ENCODE peak calls at places on chromosome 15, in six cellular contexts. One of them, this sample, is unnamed.

GRCh38 chr15:65805019-65805738 is 13.1 kb upstream of the DENND4A start:
- ATAC-seq in stimulated activated naive CD8-positive, alpha-beta T cell treated with anti-CD3 and anti-CD28 coated beads, Interleukin-15, amount 100 ng/mL, for 72 hours: peak; percentile 82
- ATAC-seq in RWPE2: no peak
- ATAC-seq in Panc1: no peak
- ATAC-seq in stimulated activated effector memory CD8-positive, alpha-beta T cell treated with anti-CD3 and anti-CD28 coated beads, Interleukin-12 subunit alpha, Interleukin-12 subunit beta, amount 100 ng/mL, for 72 hours: peak; percentile 86
- ATAC-seq in left cardiac atrium: no peak
- ATAC-seq in this sample: no peak

GRCh38 chr15:92914103-92914499 is 14.0 kb downstream of the CHD2 start:
- ATAC-seq in left cardiac atrium: no peak
- ATAC-seq in Panc1: no peak
- ATAC-seq in RWPE2: peak; percentile 2
- ATAC-seq in stimulated activated naive CD8-positive, alpha-beta T cell treated with anti-CD3 and anti-CD28 coated beads, Interleukin-15, amount 100 ng/mL, for 72 hours: no peak
- ATAC-seq in stimulated activated effector memory CD8-positive, alpha-beta T cell treated with anti-CD3 and anti-CD28 coated beads, Interleukin-12 subunit alpha, Interleukin-12 subunit beta, amount 100 ng/mL, for 72 hours: no peak
- ATAC-seq in this sample: no peak

GRCh38 chr15:75791337-75791713 is 51.9 kb upstream of the UBE2Q2 start:
- ATAC-seq in RWPE2: no peak
- ATAC-seq in Panc1: no peak
- ATAC-seq in stimulated activated naive CD8-positive, alpha-beta T cell treated with anti-CD3 and anti-CD28 coated beads, Interleukin-15, amount 100 ng/mL, for 72 hours: no peak
- ATAC-seq in stimulated activated effector memory CD8-positive, alpha-beta T cell treated with anti-CD3 and anti-CD28 coated beads, Interleukin-12 subunit alpha, Interleukin-12 subunit beta, amount 100 ng/mL, for 72 hours: no peak
- ATAC-seq in left cardiac atrium: no peak
- ATAC-seq in this sample: no peak

GRCh38 chr15:41011055-41011815 is 58.0 kb downstream of the CHAC1 start:
- ATAC-seq in Panc1: no peak
- ATAC-seq in left cardiac atrium: no peak
- ATAC-seq in stimulated activated naive CD8-positive, alpha-beta T cell treated with anti-CD3 and anti-CD28 coated beads, Interleukin-15, amount 100 ng/mL, for 72 hours: no peak
- ATAC-seq in RWPE2: no peak
- ATAC-seq in stimulated activated effector memory CD8-positive, alpha-beta T cell treated with anti-CD3 and anti-CD28 coated beads, Interleukin-12 subunit alpha, Interleukin-12 subunit beta, amount 100 ng/mL, for 72 hours: no peak
- ATAC-seq in this sample: no peak

GRCh38 chr15:66943456-66944095 is 121.8 kb upstream of the SMAD3 start:
- ATAC-seq in stimulated activated naive CD8-positive, alpha-beta T cell treated with anti-CD3 and anti-CD28 coated beads, Interleukin-15, amount 100 ng/mL, for 72 hours: no peak
- ATAC-seq in Panc1: peak; percentile 76
- ATAC-seq in left cardiac atrium: no peak
- ATAC-seq in RWPE2: peak; percentile 22
- ATAC-seq in stimulated activated effector memory CD8-positive, alpha-beta T cell treated with anti-CD3 and anti-CD28 coated beads, Interleukin-12 subunit alpha, Interleukin-12 subunit beta, amount 100 ng/mL, for 72 hours: no peak
- ATAC-seq in this sample: peak; percentile 66

GRCh38 chr15:92167413-92167950 is 226.2 kb upstream of the ST8SIA2 start:
- ATAC-seq in stimulated activated naive CD8-positive, alpha-beta T cell treated with anti-CD3 and anti-CD28 coated beads, Interleukin-15, amount 100 ng/mL, for 72 hours: no peak
- ATAC-seq in Panc1: no peak
- ATAC-seq in left cardiac atrium: peak; percentile 16
- ATAC-seq in stimulated activated effector memory CD8-positive, alpha-beta T cell treated with anti-CD3 and anti-CD28 coated beads, Interleukin-12 subunit alpha, Interleukin-12 subunit beta, amount 100 ng/mL, for 72 hours: no peak
- ATAC-seq in RWPE2: no peak
- ATAC-seq in this sample: no peak

GRCh38 chr15:44327578-44327977 is 39.1 kb downstream of the GOLM2 start:
- ATAC-seq in stimulated activated naive CD8-positive, alpha-beta T cell treated with anti-CD3 and anti-CD28 coated beads, Interleukin-15, amount 100 ng/mL, for 72 hours: no peak
- ATAC-seq in Panc1: no peak
- ATAC-seq in RWPE2: no peak
- ATAC-seq in stimulated activated effector memory CD8-positive, alpha-beta T cell treated with anti-CD3 and anti-CD28 coated beads, Interleukin-12 subunit alpha, Interleukin-12 subunit beta, amount 100 ng/mL, for 72 hours: no peak
- ATAC-seq in left cardiac atrium: no peak
- ATAC-seq in this sample: no peak

GRCh38 chr15:93043621-93044300 is 45.2 kb downstream of the RGMA start:
- ATAC-seq in left cardiac atrium: no peak
- ATAC-seq in stimulated activated naive CD8-positive, alpha-beta T cell treated with anti-CD3 and anti-CD28 coated beads, Interleukin-15, amount 100 ng/mL, for 72 hours: peak; percentile 5
- ATAC-seq in RWPE2: peak; percentile 3
- ATAC-seq in stimulated activated effector memory CD8-positive, alpha-beta T cell treated with anti-CD3 and anti-CD28 coated beads, Interleukin-12 subunit alpha, Interleukin-12 subunit beta, amount 100 ng/mL, for 72 hours: no peak
- ATAC-seq in Panc1: peak; percentile 8
- ATAC-seq in this sample: no peak

GRCh38 chr15:39124925-39125625 is 455.8 kb upstream of the THBS1 start:
- ATAC-seq in left cardiac atrium: peak; percentile 23
- ATAC-seq in Panc1: no peak
- ATAC-seq in stimulated activated effector memory CD8-positive, alpha-beta T cell treated with anti-CD3 and anti-CD28 coated beads, Interleukin-12 subunit alpha, Interleukin-12 subunit beta, amount 100 ng/mL, for 72 hours: no peak
- ATAC-seq in stimulated activated naive CD8-positive, alpha-beta T cell treated with anti-CD3 and anti-CD28 coated beads, Interleukin-15, amount 100 ng/mL, for 72 hours: no peak
- ATAC-seq in RWPE2: peak; percentile 10
- ATAC-seq in this sample: no peak

GRCh38 chr15:69784808-69785550 is 312.7 kb downstream of the TLE3 start:
- ATAC-seq in left cardiac atrium: no peak
- ATAC-seq in RWPE2: peak; percentile 79
- ATAC-seq in Panc1: no peak
- ATAC-seq in stimulated activated effector memory CD8-positive, alpha-beta T cell treated with anti-CD3 and anti-CD28 coated beads, Interleukin-12 subunit alpha, Interleukin-12 subunit beta, amount 100 ng/mL, for 72 hours: peak; percentile 40
- ATAC-seq in stimulated activated naive CD8-positive, alpha-beta T cell treated with anti-CD3 and anti-CD28 coated beads, Interleukin-15, amount 100 ng/mL, for 72 hours: no peak
- ATAC-seq in this sample: no peak

GRCh38 chr15:101538177-101538576 is 48.7 kb upstream of the PCSK6 start:
- ATAC-seq in RWPE2: no peak
- ATAC-seq in stimulated activated naive CD8-positive, alpha-beta T cell treated with anti-CD3 and anti-CD28 coated beads, Interleukin-15, amount 100 ng/mL, for 72 hours: no peak
- ATAC-seq in stimulated activated effector memory CD8-positive, alpha-beta T cell treated with anti-CD3 and anti-CD28 coated beads, Interleukin-12 subunit alpha, Interleukin-12 subunit beta, amount 100 ng/mL, for 72 hours: no peak
- ATAC-seq in left cardiac atrium: no peak
- ATAC-seq in Panc1: no peak
- ATAC-seq in this sample: no peak

GRCh38 chr15:85589873-85590272 is 204.9 kb downstream of the KLHL25 start:
- ATAC-seq in stimulated activated naive CD8-positive, alpha-beta T cell treated with anti-CD3 and anti-CD28 coated beads, Interleukin-15, amount 100 ng/mL, for 72 hours: no peak
- ATAC-seq in stimulated activated effector memory CD8-positive, alpha-beta T cell treated with anti-CD3 and anti-CD28 coated beads, Interleukin-12 subunit alpha, Interleukin-12 subunit beta, amount 100 ng/mL, for 72 hours: no peak
- ATAC-seq in left cardiac atrium: no peak
- ATAC-seq in RWPE2: peak; percentile 10
- ATAC-seq in Panc1: no peak
- ATAC-seq in this sample: peak; percentile 55

GRCh38 chr15:77603616-77604406 is 28.9 kb downstream of the LINGO1 start:
- ATAC-seq in Panc1: no peak
- ATAC-seq in stimulated activated naive CD8-positive, alpha-beta T cell treated with anti-CD3 and anti-CD28 coated beads, Interleukin-15, amount 100 ng/mL, for 72 hours: peak; percentile 5
- ATAC-seq in left cardiac atrium: no peak
- ATAC-seq in RWPE2: no peak
- ATAC-seq in stimulated activated effector memory CD8-positive, alpha-beta T cell treated with anti-CD3 and anti-CD28 coated beads, Interleukin-12 subunit alpha, Interleukin-12 subunit beta, amount 100 ng/mL, for 72 hours: no peak
- ATAC-seq in this sample: no peak

GRCh38 chr15:94467034-94467433 is 235.7 kb downstream of the MCTP2 start:
- ATAC-seq in RWPE2: no peak
- ATAC-seq in left cardiac atrium: no peak
- ATAC-seq in stimulated activated naive CD8-positive, alpha-beta T cell treated with anti-CD3 and anti-CD28 coated beads, Interleukin-15, amount 100 ng/mL, for 72 hours: no peak
- ATAC-seq in stimulated activated effector memory CD8-positive, alpha-beta T cell treated with anti-CD3 and anti-CD28 coated beads, Interleukin-12 subunit alpha, Interleukin-12 subunit beta, amount 100 ng/mL, for 72 hours: no peak
- ATAC-seq in Panc1: no peak
- ATAC-seq in this sample: no peak

GRCh38 chr15:38652998-38653397 is 88.4 kb upstream of the RASGRP1 start:
- ATAC-seq in left cardiac atrium: peak; percentile 73
- ATAC-seq in stimulated activated naive CD8-positive, alpha-beta T cell treated with anti-CD3 and anti-CD28 coated beads, Interleukin-15, amount 100 ng/mL, for 72 hours: peak; percentile 92
- ATAC-seq in RWPE2: no peak
- ATAC-seq in Panc1: no peak
- ATAC-seq in stimulated activated effector memory CD8-positive, alpha-beta T cell treated with anti-CD3 and anti-CD28 coated beads, Interleukin-12 subunit alpha, Interleukin-12 subunit beta, amount 100 ng/mL, for 72 hours: peak; percentile 84
- ATAC-seq in this sample: no peak

GRCh38 chr15:60568301-60568742 is 89.4 kb upstream of the ICE2 start:
- ATAC-seq in left cardiac atrium: no peak
- ATAC-seq in RWPE2: peak; percentile 49
- ATAC-seq in stimulated activated naive CD8-positive, alpha-beta T cell treated with anti-CD3 and anti-CD28 coated beads, Interleukin-15, amount 100 ng/mL, for 72 hours: peak; percentile 31
- ATAC-seq in Panc1: peak; percentile 58
- ATAC-seq in stimulated activated effector memory CD8-positive, alpha-beta T cell treated with anti-CD3 and anti-CD28 coated beads, Interleukin-12 subunit alpha, Interleukin-12 subunit beta, amount 100 ng/mL, for 72 hours: peak; percentile 8
- ATAC-seq in this sample: peak; percentile 17

GRCh38 chr15:93865610-93866009 is 365.8 kb upstream of the MCTP2 start:
- ATAC-seq in stimulated activated naive CD8-positive, alpha-beta T cell treated with anti-CD3 and anti-CD28 coated beads, Interleukin-15, amount 100 ng/mL, for 72 hours: no peak
- ATAC-seq in RWPE2: no peak
- ATAC-seq in Panc1: no peak
- ATAC-seq in stimulated activated effector memory CD8-positive, alpha-beta T cell treated with anti-CD3 and anti-CD28 coated beads, Interleukin-12 subunit alpha, Interleukin-12 subunit beta, amount 100 ng/mL, for 72 hours: no peak
- ATAC-seq in left cardiac atrium: no peak
- ATAC-seq in this sample: no peak

GRCh38 chr15:87591042-87591441 is 665.5 kb downstream of the NTRK3 start:
- ATAC-seq in Panc1: no peak
- ATAC-seq in stimulated activated naive CD8-positive, alpha-beta T cell treated with anti-CD3 and anti-CD28 coated beads, Interleukin-15, amount 100 ng/mL, for 72 hours: no peak
- ATAC-seq in stimulated activated effector memory CD8-positive, alpha-beta T cell treated with anti-CD3 and anti-CD28 coated beads, Interleukin-12 subunit alpha, Interleukin-12 subunit beta, amount 100 ng/mL, for 72 hours: no peak
- ATAC-seq in left cardiac atrium: no peak
- ATAC-seq in RWPE2: peak; percentile 25
- ATAC-seq in this sample: no peak

GRCh38 chr15:44790215-44790614 is 53.9 kb downstream of the TRIM69 start:
- ATAC-seq in Panc1: no peak
- ATAC-seq in stimulated activated naive CD8-positive, alpha-beta T cell treated with anti-CD3 and anti-CD28 coated beads, Interleukin-15, amount 100 ng/mL, for 72 hours: no peak
- ATAC-seq in left cardiac atrium: peak; percentile 47
- ATAC-seq in RWPE2: no peak
- ATAC-seq in stimulated activated effector memory CD8-positive, alpha-beta T cell treated with anti-CD3 and anti-CD28 coated beads, Interleukin-12 subunit alpha, Interleukin-12 subunit beta, amount 100 ng/mL, for 72 hours: no peak
- ATAC-seq in this sample: no peak

GRCh38 chr15:65827065-65827464 is 35.0 kb upstream of the DENND4A start:
- ATAC-seq in RWPE2: no peak
- ATAC-seq in Panc1: no peak
- ATAC-seq in stimulated activated effector memory CD8-positive, alpha-beta T cell treated with anti-CD3 and anti-CD28 coated beads, Interleukin-12 subunit alpha, Interleukin-12 subunit beta, amount 100 ng/mL, for 72 hours: no peak
- ATAC-seq in left cardiac atrium: no peak
- ATAC-seq in stimulated activated naive CD8-positive, alpha-beta T cell treated with anti-CD3 and anti-CD28 coated beads, Interleukin-15, amount 100 ng/mL, for 72 hours: peak; percentile 44
- ATAC-seq in this sample: no peak

GRCh38 chr15:91974321-91974720 is 120.8 kb downstream of the SLCO3A1 start:
- ATAC-seq in stimulated activated naive CD8-positive, alpha-beta T cell treated with anti-CD3 and anti-CD28 coated beads, Interleukin-15, amount 100 ng/mL, for 72 hours: no peak
- ATAC-seq in RWPE2: peak; percentile 95
- ATAC-seq in Panc1: peak; percentile 28
- ATAC-seq in stimulated activated effector memory CD8-positive, alpha-beta T cell treated with anti-CD3 and anti-CD28 coated beads, Interleukin-12 subunit alpha, Interleukin-12 subunit beta, amount 100 ng/mL, for 72 hours: no peak
- ATAC-seq in left cardiac atrium: no peak
- ATAC-seq in this sample: peak; percentile 85

GRCh38 chr15:67925182-67925581 is 85.3 kb upstream of the RNU6-1 start:
- ATAC-seq in stimulated activated effector memory CD8-positive, alpha-beta T cell treated with anti-CD3 and anti-CD28 coated beads, Interleukin-12 subunit alpha, Interleukin-12 subunit beta, amount 100 ng/mL, for 72 hours: no peak
- ATAC-seq in RWPE2: no peak
- ATAC-seq in stimulated activated naive CD8-positive, alpha-beta T cell treated with anti-CD3 and anti-CD28 coated beads, Interleukin-15, amount 100 ng/mL, for 72 hours: no peak
- ATAC-seq in left cardiac atrium: peak; percentile 25
- ATAC-seq in Panc1: no peak
- ATAC-seq in this sample: no peak

GRCh38 chr15:71431345-71432336 is 316.4 kb downstream of the THSD4 start:
- ATAC-seq in left cardiac atrium: no peak
- ATAC-seq in stimulated activated effector memory CD8-positive, alpha-beta T cell treated with anti-CD3 and anti-CD28 coated beads, Interleukin-12 subunit alpha, Interleukin-12 subunit beta, amount 100 ng/mL, for 72 hours: no peak
- ATAC-seq in Panc1: no peak
- ATAC-seq in stimulated activated naive CD8-positive, alpha-beta T cell treated with anti-CD3 and anti-CD28 coated beads, Interleukin-15, amount 100 ng/mL, for 72 hours: no peak
- ATAC-seq in RWPE2: no peak
- ATAC-seq in this sample: peak; percentile 43

GRCh38 chr15:38374477-38374876 is 79.5 kb upstream of the FAM98B start:
- ATAC-seq in left cardiac atrium: no peak
- ATAC-seq in stimulated activated naive CD8-positive, alpha-beta T cell treated with anti-CD3 and anti-CD28 coated beads, Interleukin-15, amount 100 ng/mL, for 72 hours: no peak
- ATAC-seq in stimulated activated effector memory CD8-positive, alpha-beta T cell treated with anti-CD3 and anti-CD28 coated beads, Interleukin-12 subunit alpha, Interleukin-12 subunit beta, amount 100 ng/mL, for 72 hours: no peak
- ATAC-seq in Panc1: no peak
- ATAC-seq in RWPE2: peak; percentile 51
- ATAC-seq in this sample: peak; percentile 18

GRCh38 chr15:90004671-90005070 is 3.5 kb downstream of the ZNF710 start:
- ATAC-seq in stimulated activated effector memory CD8-positive, alpha-beta T cell treated with anti-CD3 and anti-CD28 coated beads, Interleukin-12 subunit alpha, Interleukin-12 subunit beta, amount 100 ng/mL, for 72 hours: peak; percentile 34
- ATAC-seq in stimulated activated naive CD8-positive, alpha-beta T cell treated with anti-CD3 and anti-CD28 coated beads, Interleukin-15, amount 100 ng/mL, for 72 hours: peak; percentile 21
- ATAC-seq in RWPE2: peak; percentile 74
- ATAC-seq in Panc1: no peak
- ATAC-seq in left cardiac atrium: no peak
- ATAC-seq in this sample: peak; percentile 58

GRCh38 chr15:59299919-59300617 is 72.6 kb downstream of the MYO1E start:
- ATAC-seq in RWPE2: peak; percentile 75
- ATAC-seq in left cardiac atrium: peak; percentile 94
- ATAC-seq in Panc1: peak; percentile 84
- ATAC-seq in stimulated activated naive CD8-positive, alpha-beta T cell treated with anti-CD3 and anti-CD28 coated beads, Interleukin-15, amount 100 ng/mL, for 72 hours: peak; percentile 92
- ATAC-seq in stimulated activated effector memory CD8-positive, alpha-beta T cell treated with anti-CD3 and anti-CD28 coated beads, Interleukin-12 subunit alpha, Interleukin-12 subunit beta, amount 100 ng/mL, for 72 hours: peak; percentile 93
- ATAC-seq in this sample: peak; percentile 91

GRCh38 chr15:41570764-41571163 is 11.8 kb downstream of the TYRO3 start:
- ATAC-seq in RWPE2: no peak
- ATAC-seq in left cardiac atrium: peak; percentile 71
- ATAC-seq in stimulated activated effector memory CD8-positive, alpha-beta T cell treated with anti-CD3 and anti-CD28 coated beads, Interleukin-12 subunit alpha, Interleukin-12 subunit beta, amount 100 ng/mL, for 72 hours: no peak
- ATAC-seq in stimulated activated naive CD8-positive, alpha-beta T cell treated with anti-CD3 and anti-CD28 coated beads, Interleukin-15, amount 100 ng/mL, for 72 hours: no peak
- ATAC-seq in Panc1: no peak
- ATAC-seq in this sample: no peak

GRCh38 chr15:57727031-57727430 is 20.5 kb downstream of the POLR2M start:
- ATAC-seq in RWPE2: peak; percentile 94
- ATAC-seq in stimulated activated effector memory CD8-positive, alpha-beta T cell treated with anti-CD3 and anti-CD28 coated beads, Interleukin-12 subunit alpha, Interleukin-12 subunit beta, amount 100 ng/mL, for 72 hours: no peak
- ATAC-seq in stimulated activated naive CD8-positive, alpha-beta T cell treated with anti-CD3 and anti-CD28 coated beads, Interleukin-15, amount 100 ng/mL, for 72 hours: no peak
- ATAC-seq in left cardiac atrium: no peak
- ATAC-seq in Panc1: no peak
- ATAC-seq in this sample: peak; percentile 64

GRCh38 chr15:35533130-35534110 is 12.5 kb downstream of the DPH6 start:
- ATAC-seq in RWPE2: peak; percentile 33
- ATAC-seq in Panc1: no peak
- ATAC-seq in stimulated activated effector memory CD8-positive, alpha-beta T cell treated with anti-CD3 and anti-CD28 coated beads, Interleukin-12 subunit alpha, Interleukin-12 subunit beta, amount 100 ng/mL, for 72 hours: no peak
- ATAC-seq in stimulated activated naive CD8-positive, alpha-beta T cell treated with anti-CD3 and anti-CD28 coated beads, Interleukin-15, amount 100 ng/mL, for 72 hours: no peak
- ATAC-seq in left cardiac atrium: no peak
- ATAC-seq in this sample: no peak

GRCh38 chr15:28990390-28990789 is 104.6 kb downstream of the APBA2 start:
- ATAC-seq in RWPE2: no peak
- ATAC-seq in Panc1: no peak
- ATAC-seq in stimulated activated naive CD8-positive, alpha-beta T cell treated with anti-CD3 and anti-CD28 coated beads, Interleukin-15, amount 100 ng/mL, for 72 hours: no peak
- ATAC-seq in stimulated activated effector memory CD8-positive, alpha-beta T cell treated with anti-CD3 and anti-CD28 coated beads, Interleukin-12 subunit alpha, Interleukin-12 subunit beta, amount 100 ng/mL, for 72 hours: no peak
- ATAC-seq in left cardiac atrium: no peak
- ATAC-seq in this sample: no peak

GRCh38 chr15:72797338-72797689 is 13.8 kb upstream of the ADPGK start:
- ATAC-seq in RWPE2: no peak
- ATAC-seq in stimulated activated effector memory CD8-positive, alpha-beta T cell treated with anti-CD3 and anti-CD28 coated beads, Interleukin-12 subunit alpha, Interleukin-12 subunit beta, amount 100 ng/mL, for 72 hours: no peak
- ATAC-seq in left cardiac atrium: peak; percentile 31
- ATAC-seq in stimulated activated naive CD8-positive, alpha-beta T cell treated with anti-CD3 and anti-CD28 coated beads, Interleukin-15, amount 100 ng/mL, for 72 hours: no peak
- ATAC-seq in Panc1: peak; percentile 27
- ATAC-seq in this sample: no peak

This sample was measured in esophagus mucosa.